ENCODE peak calls at places on chromosomes 5 and 9, in ten cellular contexts. J is foreskin fibroblast; H is stomach; P is omental fat pad; R is CD4-positive, alpha-beta T cell; Y is HCT116; M is colonic mucosa; B is upper lobe of right lung; Z is psoas muscle; T is kidney. W is an unnamed sample.

GRCh38 chr9:3968891-3969290 is 331.0 kb downstream of the GLIS3 start:
- DNase-seq in J (no peak), H (no peak), P (no peak), R (no peak), Y (peak), M (no peak), B (no peak), Z (no peak), T (no peak), W (no peak)

GRCh38 chr9:109861499-109861898 is 81.5 kb downstream of the PALM2AKAP2 start:
- DNase-seq in J (peak), H (no peak), P (no peak), R (no peak), Y (no peak), M (no peak), B (no peak), Z (no peak), T (no peak), W (no peak)

GRCh38 chr5:4773827-4774317 is 366.3 kb upstream of the ADAMTS16 start:
- DNase-seq in J (no peak), H (no peak), P (no peak), R (no peak), Y (no peak), M (no peak), B (no peak), Z (no peak), T (no peak), W (no peak)

GRCh38 chr5:166349036-166349435 is 1942.4 kb upstream of the WWC1 start:
- DNase-seq in J (no peak), H (no peak), P (no peak), R (no peak), Y (no peak), M (no peak), B (no peak), Z (no peak), T (no peak), W (no peak)

GRCh38 chr9:37499297-37499696 is 13.5 kb downstream of the POLR1E start:
- DNase-seq in J (no peak), H (no peak), P (no peak), R (no peak), Y (no peak), M (no peak), B (no peak), Z (no peak), T (no peak), W (no peak)

GRCh38 chr5:163473613-163474243 is 13.3 kb downstream of the HMMR start:
- DNase-seq in J (peak), H (no peak), P (no peak), R (no peak), Y (no peak), M (no peak), B (no peak), Z (no peak), T (no peak), W (no peak)

GRCh38 chr5:71882826-71883744 is 164.0 kb downstream of the CARTPT start:
- DNase-seq in J (peak), H (no peak), P (no peak), R (no peak), Y (no peak), M (no peak), B (no peak), Z (no peak), T (no peak), W (no peak)

GRCh38 chr5:23466401-23466886 is 41.0 kb upstream of the PRDM9 start:
- DNase-seq in J (peak), H (no peak), P (no peak), R (no peak), Y (no peak), M (no peak), B (no peak), Z (no peak), T (no peak), W (no peak)

GRCh38 chr9:112283854-112284253 is 49.6 kb downstream of the PTBP3 start:
- DNase-seq in J (no peak), H (no peak), P (no peak), R (no peak), Y (no peak), M (no peak), B (no peak), Z (no peak), T (no peak), W (no peak)

GRCh38 chr5:132414634-132415377 is 45.3 kb downstream of the SLC22A5 start:
- DNase-seq in J (peak), H (no peak), P (no peak), R (no peak), Y (peak), M (no peak), B (no peak), Z (no peak), T (no peak), W (no peak)

GRCh38 chr9:128169925-128170324 is 9.9 kb downstream of the BBLN start:
- DNase-seq in J (no peak), H (no peak), P (no peak), R (no peak), Y (no peak), M (no peak), B (no peak), Z (no peak), T (no peak), W (no peak)

GRCh38 chr5:178281321-178281720 is 48.7 kb upstream of the PHYKPL start:
- DNase-seq in J (no peak), H (no peak), P (no peak), R (no peak), Y (no peak), M (no peak), B (no peak), Z (peak), T (peak), W (peak)

GRCh38 chr9:101758300-101758930 is 20.0 kb upstream of the GRIN3A start:
- DNase-seq in J (no peak), H (no peak), P (no peak), R (no peak), Y (no peak), M (no peak), B (no peak), Z (no peak), T (no peak), W (no peak)

GRCh38 chr9:16207161-16207560 is 654.3 kb downstream of the CCDC171 start:
- DNase-seq in J (peak), H (no peak), P (no peak), R (no peak), Y (no peak), M (no peak), B (no peak), Z (peak), T (no peak), W (no peak)

GRCh38 chr9:93253633-93254032 is 69.7 kb downstream of the WNK2 start:
- DNase-seq in J (no peak), H (no peak), P (no peak), R (no peak), Y (no peak), M (no peak), B (no peak), Z (no peak), T (no peak), W (peak)

GRCh38 chr9:131727184-131727785 is 12.6 kb downstream of the RAPGEF1 start:
- DNase-seq in J (peak), H (no peak), P (no peak), R (no peak), Y (no peak), M (no peak), B (no peak), Z (peak), T (peak), W (no peak)

GRCh38 chr5:18850159-18850558 is 1137.8 kb downstream of the CDH18 start:
- DNase-seq in J (no peak), H (no peak), P (no peak), R (no peak), Y (no peak), M (no peak), B (no peak), Z (no peak), T (no peak), W (no peak)

GRCh38 chr5:138354926-138355378 is 2.5 kb downstream of the KDM3B start:
- DNase-seq in J (peak), H (no peak), P (no peak), R (no peak), Y (no peak), M (no peak), B (no peak), Z (no peak), T (no peak), W (no peak)

GRCh38 chr5:16721151-16722102 is 104.6 kb upstream of the RETREG1 start:
- DNase-seq in J (no peak), H (no peak), P (no peak), R (no peak), Y (no peak), M (no peak), B (no peak), Z (no peak), T (no peak), W (no peak)

GRCh38 chr5:44868541-44868940 is 59.8 kb downstream of the MRPS30 start:
- DNase-seq in J (no peak), H (no peak), P (no peak), R (no peak), Y (no peak), M (no peak), B (no peak), Z (no peak), T (no peak), W (no peak)

GRCh38 chr5:84227221-84227620 is 157.5 kb downstream of the EDIL3 start:
- DNase-seq in J (no peak), H (no peak), P (no peak), R (no peak), Y (no peak), M (no peak), B (no peak), Z (no peak), T (no peak), W (no peak)

GRCh38 chr9:16062542-16063240 is 509.8 kb downstream of the CCDC171 start:
- DNase-seq in J (peak), H (no peak), P (no peak), R (no peak), Y (peak), M (no peak), B (no peak), Z (no peak), T (no peak), W (no peak)

GRCh38 chr5:43601454-43602260 is 1.3 kb upstream of the NNT start:
- DNase-seq in J (peak), H (no peak), P (no peak), R (no peak), Y (no peak), M (no peak), B (no peak), Z (no peak), T (no peak), W (no peak)

GRCh38 chr9:99459923-99460322 is 237.8 kb downstream of the SEC61B start:
- DNase-seq in J (no peak), H (no peak), P (no peak), R (no peak), Y (no peak), M (no peak), B (no peak), Z (no peak), T (no peak), W (no peak)

GRCh38 chr9:20990867-20991266 is 40.6 kb downstream of the HACD4 start:
- DNase-seq in J (peak), H (no peak), P (no peak), R (no peak), Y (no peak), M (no peak), B (no peak), Z (peak), T (no peak), W (no peak)

GRCh38 chr5:140261403-140262171 is 41.3 kb downstream of the PFDN1 start:
- DNase-seq in J (peak), H (peak), P (peak), R (no peak), Y (peak), M (peak), B (peak), Z (peak), T (peak), W (no peak)

GRCh38 chr9:123337971-123338370 is 18.0 kb upstream of the CRB2 start:
- DNase-seq in J (no peak), H (no peak), P (no peak), R (no peak), Y (no peak), M (no peak), B (no peak), Z (no peak), T (no peak), W (no peak)

GRCh38 chr5:68450245-68450852 is 234.8 kb downstream of the PIK3R1 start:
- DNase-seq in J (peak), H (no peak), P (no peak), R (no peak), Y (no peak), M (no peak), B (no peak), Z (no peak), T (no peak), W (no peak)

GRCh38 chr9:108282872-108283271 is 572.9 kb downstream of the ACTL7B start:
- DNase-seq in J (no peak), H (no peak), P (no peak), R (no peak), Y (no peak), M (no peak), B (no peak), Z (no peak), T (no peak), W (no peak)
- TF ChIP-seq CTCF in J (peak), H (no peak), P (no peak), R (no peak), Y (peak), M (peak), B (peak), Z (peak), T (no peak), W (peak)

GRCh38 chr5:62722360-62722759 is 143.7 kb downstream of the LRRC70 start:
- DNase-seq in J (no peak), H (no peak), P (no peak), R (no peak), Y (no peak), M (no peak), B (no peak), Z (no peak), T (no peak), W (no peak)
- TF ChIP-seq CTCF in J (no peak), H (no peak), P (no peak), R (no peak), Y (peak), M (no peak), B (no peak), Z (no peak), T (no peak), W (no peak)

DNA sequence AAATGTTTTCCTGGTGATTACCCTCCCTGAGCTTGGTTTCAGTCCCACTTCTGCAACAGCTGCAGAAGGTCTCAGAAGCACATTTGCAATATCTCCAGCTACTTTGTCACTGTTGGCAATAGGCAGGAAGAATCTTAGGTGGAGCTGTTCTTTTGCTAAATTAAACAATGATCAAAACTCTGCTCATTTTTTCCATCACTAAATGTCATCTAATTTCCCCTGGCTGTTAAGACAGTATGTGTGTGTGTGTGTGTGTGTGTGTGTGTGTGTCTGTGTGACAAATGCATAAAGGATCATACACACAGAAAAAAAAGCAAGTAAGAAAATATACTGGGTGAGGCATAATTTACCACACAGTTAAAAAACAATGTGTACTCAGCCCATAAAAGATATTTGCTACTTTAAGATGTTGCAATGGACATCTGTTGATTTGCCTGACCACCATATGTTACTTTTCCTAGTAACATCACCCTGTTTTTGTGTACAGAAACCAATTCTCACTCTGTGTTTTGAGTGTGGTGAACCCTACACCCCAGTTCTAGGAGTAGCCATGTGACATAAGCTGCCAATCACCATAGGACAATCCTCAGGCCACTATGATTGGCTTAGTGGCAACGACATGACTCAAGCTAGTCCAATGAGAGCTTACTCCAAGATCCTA is 572.6 kb upstream of the CLINT1 start:
- DNase-seq in J (peak), H (no peak), P (no peak), R (no peak), Y (no peak), M (peak), B (no peak), Z (no peak), T (no peak), W (no peak)
- TF ChIP-seq CTCF in J (no peak), H (no peak), P (no peak), R (no peak), Y (no peak), M (no peak), B (no peak), Z (no peak), T (no peak), W (no peak)

GRCh38 chr9:14769235-14769580 is 46.7 kb upstream of the CER1 start:
- DNase-seq in J (peak), H (no peak), P (no peak), R (no peak), Y (peak), M (no peak), B (no peak), Z (no peak), T (no peak), W (no peak)
- TF ChIP-seq CTCF in J (no peak), H (no peak), P (no peak), R (no peak), Y (peak), M (no peak), B (no peak), Z (peak), T (no peak), W (no peak)

GRCh38 chr9:114592356-114592755 is 4.8 kb downstream of the ATP6V1G1 start:
- DNase-seq in J (no peak), H (no peak), P (no peak), R (peak), Y (no peak), M (no peak), B (no peak), Z (no peak), T (no peak), W (no peak)
- TF ChIP-seq CTCF in J (peak), H (peak), P (no peak), R (peak), Y (peak), M (no peak), B (peak), Z (peak), T (peak), W (peak)

DNA sequence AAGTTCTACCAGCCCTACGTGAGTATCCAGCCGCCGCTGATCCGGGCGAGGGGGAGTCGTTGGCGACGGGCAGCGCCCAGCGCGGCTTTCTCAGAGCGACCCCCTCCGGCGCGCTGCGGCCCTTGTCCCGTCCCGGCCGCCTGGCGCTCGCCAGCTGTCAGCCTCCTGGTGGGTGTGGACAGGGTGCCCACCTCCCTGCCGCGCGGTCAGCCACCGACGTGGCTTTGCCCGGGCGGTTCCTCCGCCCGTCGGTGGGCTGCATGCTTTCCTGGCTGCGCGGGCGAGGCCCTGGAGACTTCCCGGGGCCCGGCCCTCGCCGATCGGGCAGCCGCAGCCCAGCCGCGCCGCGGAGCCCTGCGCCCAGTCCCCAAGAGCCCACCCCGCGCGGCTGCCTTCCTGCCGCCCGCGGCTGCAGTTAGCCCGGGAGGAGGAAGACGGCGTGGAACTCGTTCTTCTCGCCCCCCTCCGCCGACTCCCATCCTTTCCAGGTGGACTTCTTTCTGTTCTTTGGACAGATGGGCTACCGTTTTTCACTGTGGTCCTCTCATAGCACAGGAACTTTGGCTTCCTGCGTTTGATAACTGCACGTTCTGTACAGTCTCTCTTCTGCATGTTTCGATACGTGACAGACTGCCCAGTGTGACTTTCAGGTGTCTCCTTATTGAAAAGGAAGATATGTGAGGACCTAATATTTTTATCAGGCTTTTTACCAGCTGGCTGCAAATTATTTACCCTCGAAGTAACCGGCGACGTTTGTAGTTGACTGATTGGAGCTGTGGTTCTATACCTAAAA is 550 bp downstream of the AP3S1 start:
- DNase-seq in J (peak), H (no peak), P (no peak), R (no peak), Y (peak), M (peak), B (no peak), Z (no peak), T (peak), W (peak)
- TF ChIP-seq CTCF in J (peak), H (no peak), P (no peak), R (no peak), Y (no peak), M (no peak), B (peak), Z (peak), T (peak), W (peak)

GRCh38 chr9:120366646-120367019 is 213.3 kb downstream of the CDK5RAP2 start:
- DNase-seq in J (peak), H (no peak), P (no peak), R (no peak), Y (peak), M (no peak), B (no peak), Z (no peak), T (no peak), W (no peak)
- TF ChIP-seq CTCF in J (peak), H (no peak), P (no peak), R (no peak), Y (peak), M (no peak), B (peak), Z (no peak), T (peak), W (peak)

GRCh38 chr9:105862002-105862401 is 167.7 kb downstream of the TMEM38B start:
- DNase-seq in J (no peak), H (no peak), P (no peak), R (no peak), Y (no peak), M (no peak), B (no peak), Z (no peak), T (no peak), W (no peak)

GRCh38 chr9:105858877-105859276 is 164.5 kb downstream of the TMEM38B start:
- DNase-seq in J (no peak), H (no peak), P (no peak), R (no peak), Y (no peak), M (no peak), B (no peak), Z (no peak), T (no peak), W (no peak)

GRCh38 chr9:105858284-105858683 is 163.9 kb downstream of the TMEM38B start:
- DNase-seq in J (no peak), H (no peak), P (no peak), R (no peak), Y (no peak), M (no peak), B (no peak), Z (no peak), T (no peak), W (no peak)

GRCh38 chr9:105859428-105860091 is 165.2 kb downstream of the TMEM38B start:
- DNase-seq in J (no peak), H (no peak), P (no peak), R (no peak), Y (no peak), M (no peak), B (no peak), Z (no peak), T (no peak), W (no peak)

DNA sequence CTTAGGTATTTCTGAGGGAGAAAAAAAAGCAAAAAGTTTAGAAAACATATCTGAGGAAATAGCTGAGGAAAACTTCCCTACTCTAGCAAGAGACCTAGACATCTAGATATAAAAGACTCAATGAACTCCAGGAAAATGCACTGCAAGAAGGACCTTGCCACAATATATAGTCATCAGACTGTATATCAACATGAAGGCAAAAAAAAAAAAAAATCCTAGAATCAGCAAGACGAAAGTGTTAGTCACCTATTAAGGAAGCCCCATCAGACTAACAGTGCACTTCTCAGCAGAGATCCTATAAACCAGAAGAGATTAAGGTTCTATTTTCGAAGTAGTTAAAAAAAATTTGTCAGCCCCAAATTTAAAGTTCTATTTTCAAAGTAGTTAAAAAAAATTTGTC is 166.2 kb downstream of the TMEM38B start:
- DNase-seq in J (no peak), H (no peak), P (no peak), R (no peak), Y (no peak), M (no peak), B (no peak), Z (no peak), T (no peak), W (no peak)
- TF ChIP-seq CTCF in J (no peak), H (no peak), P (no peak), R (no peak), Y (no peak), M (no peak), B (no peak), Z (no peak), T (no peak), W (no peak)

GRCh38 chr5:133473291-133473690 is 139.1 kb downstream of the FSTL4 start:
- DNase-seq in J (no peak), H (no peak), P (no peak), R (no peak), Y (no peak), M (no peak), B (no peak), Z (no peak), T (no peak), W (no peak)
- TF ChIP-seq CTCF in J (no peak), H (no peak), P (no peak), R (no peak), Y (no peak), M (no peak), B (no peak), Z (no peak), T (no peak), W (no peak)